ENCODE peak calls at places on chromosome 7, in ten cellular contexts. One of them, this sample, is unnamed.

GRCh38 chr7:45082831-45083331 is 5.9 kb downstream of the NACAD start:
- DNase-seq in heart left ventricle: no peak
- DNase-seq in aorta: no peak
- DNase-seq in right lobe of liver: no peak
- DNase-seq in fibroblast of lung: no peak
- DNase-seq in GM12878: no peak
- DNase-seq in H9: no peak
- DNase-seq in heart right ventricle: no peak
- DNase-seq in stomach: no peak
- DNase-seq in mucosa of descending colon: no peak
- DNase-seq in this sample: no peak

GRCh38 chr7:22433710-22434460 is 66.1 kb downstream of the STEAP1B start:
- DNase-seq in heart left ventricle: peak; percentile 62
- DNase-seq in aorta: no peak
- DNase-seq in right lobe of liver: peak; percentile 29
- DNase-seq in fibroblast of lung: peak; percentile 33
- DNase-seq in GM12878: no peak
- DNase-seq in H9: peak; percentile 85
- DNase-seq in heart right ventricle: peak; percentile 51
- DNase-seq in stomach: no peak
- DNase-seq in mucosa of descending colon: no peak
- DNase-seq in this sample: peak; percentile 16

GRCh38 chr7:102875700-102876192 is 37.1 kb upstream of the LRRC17 start:
- DNase-seq in heart left ventricle: no peak
- DNase-seq in aorta: no peak
- DNase-seq in right lobe of liver: no peak
- DNase-seq in fibroblast of lung: peak; percentile 100
- DNase-seq in GM12878: no peak
- DNase-seq in H9: no peak
- DNase-seq in heart right ventricle: no peak
- DNase-seq in stomach: peak; percentile 27
- DNase-seq in mucosa of descending colon: no peak
- DNase-seq in this sample: no peak

GRCh38 chr7:120785056-120785455 is 72.9 kb downstream of the TSPAN12 start:
- DNase-seq in heart left ventricle: no peak
- DNase-seq in aorta: no peak
- DNase-seq in right lobe of liver: no peak
- DNase-seq in fibroblast of lung: no peak
- DNase-seq in GM12878: no peak
- DNase-seq in H9: no peak
- DNase-seq in heart right ventricle: no peak
- DNase-seq in stomach: no peak
- DNase-seq in mucosa of descending colon: no peak
- DNase-seq in this sample: no peak

GRCh38 chr7:107530749-107531148 is 33.0 kb downstream of the COG5 start:
- DNase-seq in heart left ventricle: no peak
- DNase-seq in aorta: no peak
- DNase-seq in right lobe of liver: no peak
- DNase-seq in fibroblast of lung: no peak
- DNase-seq in GM12878: no peak
- DNase-seq in H9: no peak
- DNase-seq in heart right ventricle: no peak
- DNase-seq in stomach: no peak
- DNase-seq in mucosa of descending colon: no peak
- DNase-seq in this sample: no peak

GRCh38 chr7:77245015-77245755 is 45.6 kb upstream of the FGL2 start:
- DNase-seq in heart left ventricle: peak; percentile 55
- DNase-seq in aorta: peak; percentile 61
- DNase-seq in right lobe of liver: peak; percentile 77
- DNase-seq in fibroblast of lung: no peak
- DNase-seq in GM12878: no peak
- DNase-seq in H9: no peak
- DNase-seq in heart right ventricle: no peak
- DNase-seq in stomach: no peak
- DNase-seq in mucosa of descending colon: no peak
- DNase-seq in this sample: peak; percentile 57

GRCh38 chr7:116582164-116582732 is 57.4 kb downstream of the CAV1 start:
- DNase-seq in heart left ventricle: peak; percentile 41
- DNase-seq in aorta: no peak
- DNase-seq in right lobe of liver: no peak
- DNase-seq in fibroblast of lung: peak; percentile 64
- DNase-seq in GM12878: no peak
- DNase-seq in H9: no peak
- DNase-seq in heart right ventricle: no peak
- DNase-seq in stomach: no peak
- DNase-seq in mucosa of descending colon: no peak
- DNase-seq in this sample: no peak

GRCh38 chr7:41969713-41970112 is 266.8 kb upstream of the INHBA start:
- DNase-seq in heart left ventricle: no peak
- DNase-seq in aorta: no peak
- DNase-seq in right lobe of liver: no peak
- DNase-seq in fibroblast of lung: peak; percentile 34
- DNase-seq in GM12878: no peak
- DNase-seq in H9: no peak
- DNase-seq in heart right ventricle: no peak
- DNase-seq in stomach: no peak
- DNase-seq in mucosa of descending colon: no peak
- DNase-seq in this sample: no peak

GRCh38 chr7:55214707-55215106 is 150.4 kb upstream of the LANCL2 start:
- DNase-seq in heart left ventricle: no peak
- DNase-seq in aorta: no peak
- DNase-seq in right lobe of liver: no peak
- DNase-seq in fibroblast of lung: peak; percentile 44
- DNase-seq in GM12878: no peak
- DNase-seq in H9: no peak
- DNase-seq in heart right ventricle: no peak
- DNase-seq in stomach: no peak
- DNase-seq in mucosa of descending colon: no peak
- DNase-seq in this sample: no peak

GRCh38 chr7:47498229-47499056 is 83.5 kb downstream of the TNS3 start:
- DNase-seq in heart left ventricle: no peak
- DNase-seq in aorta: peak; percentile 56
- DNase-seq in right lobe of liver: peak; percentile 68
- DNase-seq in fibroblast of lung: no peak
- DNase-seq in GM12878: no peak
- DNase-seq in H9: no peak
- DNase-seq in heart right ventricle: no peak
- DNase-seq in stomach: no peak
- DNase-seq in mucosa of descending colon: peak; percentile 77
- DNase-seq in this sample: no peak

GRCh38 chr7:23383225-23383624 is 84.1 kb downstream of the MALSU1 start:
- DNase-seq in heart left ventricle: no peak
- DNase-seq in aorta: no peak
- DNase-seq in right lobe of liver: no peak
- DNase-seq in fibroblast of lung: peak; percentile 71
- DNase-seq in GM12878: no peak
- DNase-seq in H9: no peak
- DNase-seq in heart right ventricle: no peak
- DNase-seq in stomach: no peak
- DNase-seq in mucosa of descending colon: no peak
- DNase-seq in this sample: no peak

GRCh38 chr7:45574521-45575500 is 643 bp downstream of the ADCY1 start:
- DNase-seq in heart left ventricle: no peak
- DNase-seq in aorta: no peak
- DNase-seq in right lobe of liver: peak; percentile 51
- DNase-seq in fibroblast of lung: peak; percentile 64
- DNase-seq in GM12878: no peak
- DNase-seq in H9: peak; percentile 57
- DNase-seq in heart right ventricle: no peak
- DNase-seq in stomach: peak; percentile 29
- DNase-seq in mucosa of descending colon: no peak
- DNase-seq in this sample: peak; percentile 35

GRCh38 chr7:8226526-8226925 is 35.4 kb downstream of the ICA1 start:
- DNase-seq in heart left ventricle: no peak
- DNase-seq in aorta: no peak
- DNase-seq in right lobe of liver: no peak
- DNase-seq in fibroblast of lung: no peak
- DNase-seq in GM12878: no peak
- DNase-seq in H9: no peak
- DNase-seq in heart right ventricle: no peak
- DNase-seq in stomach: no peak
- DNase-seq in mucosa of descending colon: no peak
- DNase-seq in this sample: no peak

GRCh38 chr7:36118344-36118743 is 34.7 kb upstream of the EEPD1 start:
- DNase-seq in heart left ventricle: no peak
- DNase-seq in aorta: no peak
- DNase-seq in right lobe of liver: no peak
- DNase-seq in fibroblast of lung: no peak
- DNase-seq in GM12878: no peak
- DNase-seq in H9: no peak
- DNase-seq in heart right ventricle: no peak
- DNase-seq in stomach: no peak
- DNase-seq in mucosa of descending colon: no peak
- DNase-seq in this sample: no peak

DNA sequence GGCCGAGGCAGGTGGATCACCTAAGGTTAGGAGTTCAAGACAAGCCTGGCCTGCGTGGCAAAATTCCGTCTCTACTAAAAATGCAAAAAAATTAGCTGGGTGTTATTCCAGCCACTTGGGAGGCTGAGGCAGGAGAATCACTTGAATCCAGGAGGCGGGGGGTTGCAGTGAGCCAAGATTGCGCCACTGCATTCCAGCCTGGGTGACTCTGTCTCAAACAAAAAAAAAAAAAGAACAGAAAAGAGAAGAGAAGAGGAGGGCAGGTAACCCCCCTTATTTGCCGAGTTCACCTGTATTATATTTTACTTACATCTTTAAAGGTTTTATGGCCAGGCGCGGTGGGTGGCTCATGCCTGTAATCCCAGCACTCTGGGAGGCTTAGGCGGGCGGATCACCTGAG is 91.7 kb downstream of the RNF216 start:
- DNase-seq in heart left ventricle: no peak
- DNase-seq in aorta: no peak
- DNase-seq in right lobe of liver: no peak
- DNase-seq in fibroblast of lung: peak; percentile 29
- DNase-seq in GM12878: no peak
- DNase-seq in H9: no peak
- DNase-seq in heart right ventricle: no peak
- DNase-seq in stomach: no peak
- DNase-seq in mucosa of descending colon: peak; percentile 30
- DNase-seq in this sample: no peak
- H3K4me1 ChIP-seq in heart left ventricle: peaks cover 84% of the 10 kb centered on the region
- H3K4me1 ChIP-seq in aorta: peaks cover 9% of the 10 kb centered on the region
- H3K4me1 ChIP-seq in right lobe of liver: peaks cover 29% of the 10 kb centered on the region
- H3K4me1 ChIP-seq in fibroblast of lung: peaks cover 46% of the 10 kb centered on the region
- H3K4me1 ChIP-seq in GM12878: peaks cover 52% of the 10 kb centered on the region
- H3K4me1 ChIP-seq in H9: no peaks in the 10 kb centered on the region
- H3K4me1 ChIP-seq in heart right ventricle: peaks cover 81% of the 10 kb centered on the region
- H3K4me1 ChIP-seq in stomach: peaks cover 94% of the 10 kb centered on the region
- H3K4me1 ChIP-seq in mucosa of descending colon: peaks cover 31% of the 10 kb centered on the region
- H3K4me1 ChIP-seq in this sample: peaks cover 68% of the 10 kb centered on the region

GRCh38 chr7:90728568-90728967 is 132.4 kb downstream of the CDK14 start:
- DNase-seq in heart left ventricle: no peak
- DNase-seq in aorta: no peak
- DNase-seq in right lobe of liver: no peak
- DNase-seq in fibroblast of lung: no peak
- DNase-seq in GM12878: no peak
- DNase-seq in H9: no peak
- DNase-seq in heart right ventricle: no peak
- DNase-seq in stomach: no peak
- DNase-seq in mucosa of descending colon: no peak
- DNase-seq in this sample: no peak

GRCh38 chr7:90723866-90724265 is 127.7 kb downstream of the CDK14 start:
- DNase-seq in heart left ventricle: no peak
- DNase-seq in aorta: no peak
- DNase-seq in right lobe of liver: no peak
- DNase-seq in fibroblast of lung: peak; percentile 32
- DNase-seq in GM12878: no peak
- DNase-seq in H9: no peak
- DNase-seq in heart right ventricle: no peak
- DNase-seq in stomach: no peak
- DNase-seq in mucosa of descending colon: no peak
- DNase-seq in this sample: no peak

GRCh38 chr7:90727412-90727811 is 131.3 kb downstream of the CDK14 start:
- DNase-seq in heart left ventricle: no peak
- DNase-seq in aorta: no peak
- DNase-seq in right lobe of liver: no peak
- DNase-seq in fibroblast of lung: no peak
- DNase-seq in GM12878: no peak
- DNase-seq in H9: no peak
- DNase-seq in heart right ventricle: no peak
- DNase-seq in stomach: no peak
- DNase-seq in mucosa of descending colon: no peak
- DNase-seq in this sample: no peak

GRCh38 chr7:90726120-90726519 is 130.0 kb downstream of the CDK14 start:
- DNase-seq in heart left ventricle: no peak
- DNase-seq in aorta: no peak
- DNase-seq in right lobe of liver: no peak
- DNase-seq in fibroblast of lung: peak; percentile 30
- DNase-seq in GM12878: no peak
- DNase-seq in H9: no peak
- DNase-seq in heart right ventricle: no peak
- DNase-seq in stomach: no peak
- DNase-seq in mucosa of descending colon: no peak
- DNase-seq in this sample: no peak

DNA sequence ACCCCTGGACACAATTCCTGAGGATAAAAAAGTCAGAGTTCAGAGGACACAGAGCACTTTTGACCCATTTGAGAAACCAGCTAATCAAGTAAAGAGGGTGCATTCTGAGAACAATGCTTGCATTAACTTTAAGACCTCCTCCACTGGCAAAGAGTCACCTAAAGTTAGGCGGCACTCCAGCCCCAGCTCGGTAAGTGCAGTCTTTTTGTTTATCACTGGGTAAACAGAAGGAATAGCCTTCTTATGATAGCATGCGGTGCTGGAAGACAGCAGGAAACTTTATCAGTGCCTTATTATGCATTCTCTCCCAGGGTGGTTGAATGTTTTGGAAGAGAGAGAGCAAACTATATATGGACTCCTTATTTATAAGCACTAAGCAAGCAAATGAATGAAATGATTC is 130.5 kb downstream of the CDK14 start:
- DNase-seq in heart left ventricle: peak; percentile 26
- DNase-seq in aorta: no peak
- DNase-seq in right lobe of liver: no peak
- DNase-seq in fibroblast of lung: peak; percentile 72
- DNase-seq in GM12878: no peak
- DNase-seq in H9: no peak
- DNase-seq in heart right ventricle: no peak
- DNase-seq in stomach: peak; percentile 73
- DNase-seq in mucosa of descending colon: no peak
- DNase-seq in this sample: no peak
- H3K4me1 ChIP-seq in heart left ventricle: peaks cover 23% of the 10 kb centered on the region
- H3K4me1 ChIP-seq in aorta: no peaks in the 10 kb centered on the region
- H3K4me1 ChIP-seq in right lobe of liver: peaks cover 48% of the 10 kb centered on the region
- H3K4me1 ChIP-seq in fibroblast of lung: peaks cover 8% of the 10 kb centered on the region
- H3K4me1 ChIP-seq in GM12878: peaks cover 10% of the 10 kb centered on the region
- H3K4me1 ChIP-seq in H9: peaks cover 2% of the 10 kb centered on the region
- H3K4me1 ChIP-seq in heart right ventricle: peaks cover 31% of the 10 kb centered on the region
- H3K4me1 ChIP-seq in stomach: peaks cover 33% of the 10 kb centered on the region
- H3K4me1 ChIP-seq in mucosa of descending colon: peaks cover 5% of the 10 kb centered on the region
- H3K4me1 ChIP-seq in this sample: peaks cover 31% of the 10 kb centered on the region

GRCh38 chr7:105637755-105638154 is 56.5 kb upstream of the EFCAB10 start:
- DNase-seq in heart left ventricle: no peak
- DNase-seq in aorta: no peak
- DNase-seq in right lobe of liver: no peak
- DNase-seq in fibroblast of lung: no peak
- DNase-seq in GM12878: no peak
- DNase-seq in H9: no peak
- DNase-seq in heart right ventricle: no peak
- DNase-seq in stomach: no peak
- DNase-seq in mucosa of descending colon: no peak
- DNase-seq in this sample: no peak
- H3K4me1 ChIP-seq in heart left ventricle: no peaks in the 10 kb centered on the region
- H3K4me1 ChIP-seq in aorta: no peaks in the 10 kb centered on the region
- H3K4me1 ChIP-seq in right lobe of liver: no peaks in the 10 kb centered on the region
- H3K4me1 ChIP-seq in fibroblast of lung: no peaks in the 10 kb centered on the region
- H3K4me1 ChIP-seq in GM12878: no peaks in the 10 kb centered on the region
- H3K4me1 ChIP-seq in H9: peaks cover 15% of the 10 kb centered on the region
- H3K4me1 ChIP-seq in heart right ventricle: no peaks in the 10 kb centered on the region
- H3K4me1 ChIP-seq in stomach: peaks cover 23% of the 10 kb centered on the region
- H3K4me1 ChIP-seq in mucosa of descending colon: peaks cover 5% of the 10 kb centered on the region
- H3K4me1 ChIP-seq in this sample: no peaks in the 10 kb centered on the region

GRCh38 chr7:80830584-80831319 is 88.1 kb downstream of the SEMA3C start:
- DNase-seq in heart left ventricle: no peak
- DNase-seq in aorta: no peak
- DNase-seq in right lobe of liver: no peak
- DNase-seq in fibroblast of lung: peak; percentile 81
- DNase-seq in GM12878: no peak
- DNase-seq in H9: no peak
- DNase-seq in heart right ventricle: no peak
- DNase-seq in stomach: no peak
- DNase-seq in mucosa of descending colon: no peak
- DNase-seq in this sample: no peak
- H3K4me1 ChIP-seq in heart left ventricle: peaks cover 51% of the 10 kb centered on the region
- H3K4me1 ChIP-seq in aorta: no peaks in the 10 kb centered on the region
- H3K4me1 ChIP-seq in right lobe of liver: no peaks in the 10 kb centered on the region
- H3K4me1 ChIP-seq in fibroblast of lung: peaks cover 10% of the 10 kb centered on the region
- H3K4me1 ChIP-seq in GM12878: no peaks in the 10 kb centered on the region
- H3K4me1 ChIP-seq in H9: no peaks in the 10 kb centered on the region
- H3K4me1 ChIP-seq in heart right ventricle: peaks cover 48% of the 10 kb centered on the region
- H3K4me1 ChIP-seq in stomach: peaks cover 47% of the 10 kb centered on the region
- H3K4me1 ChIP-seq in mucosa of descending colon: no peaks in the 10 kb centered on the region
- H3K4me1 ChIP-seq in this sample: peaks cover 58% of the 10 kb centered on the region

This sample was measured in left ventricle myocardium inferior.